ENCODE peak calls at places on chromosomes 2 and 18, in eight cellular contexts. Y, R, Q, N, W, S, P and M are unnamed samples.

GRCh38 chr18:48575658-48576453 is 37.0 kb downstream of the CTIF start:
- DNase-seq in Y (no peak), R (no peak), Q (no peak), N (no peak), W (no peak), S (no peak), P (no peak), M (no peak)

GRCh38 chr2:42903821-42904575 is 111.6 kb upstream of the HAAO start:
- DNase-seq in Y (no peak), R (peak), Q (no peak), N (no peak), W (no peak), S (no peak), P (no peak), M (no peak)

GRCh38 chr2:44134848-44135247 is 33.8 kb upstream of the PPM1B start:
- DNase-seq in Y (no peak), R (no peak), Q (no peak), N (no peak), W (no peak), S (no peak), P (no peak), M (no peak)

GRCh38 chr2:34368304-34368703 is 769.2 kb upstream of the FAM98A start:
- DNase-seq in Y (no peak), R (no peak), Q (no peak), N (no peak), W (no peak), S (no peak), P (no peak), M (no peak)

GRCh38 chr2:225400546-225400945 is 1.0 kb downstream of the NYAP2 start:
- DNase-seq in Y (no peak), R (no peak), Q (no peak), N (no peak), W (no peak), S (no peak), P (no peak), M (no peak)

GRCh38 chr2:77649856-77650255 is 127.7 kb upstream of the LRRTM4 start:
- DNase-seq in Y (no peak), R (no peak), Q (no peak), N (no peak), W (no peak), S (no peak), P (no peak), M (no peak)

GRCh38 chr2:115083216-115083615 is 640.8 kb downstream of the DPP10 start:
- DNase-seq in Y (no peak), R (no peak), Q (no peak), N (no peak), W (no peak), S (no peak), P (no peak), M (no peak)

GRCh38 chr18:8839285-8839684 is 133.9 kb downstream of the MTCL1 start:
- DNase-seq in Y (no peak), R (peak), Q (no peak), N (no peak), W (no peak), S (no peak), P (no peak), M (peak)

GRCh38 chr2:174341301-174341994 is 6.7 kb downstream of the SP9 start:
- DNase-seq in Y (peak), R (peak), Q (peak), N (peak), W (peak), S (peak), P (peak), M (peak)

GRCh38 chr2:96109931-96110511 is 6.3 kb downstream of the ADRA2B start:
- DNase-seq in Y (no peak), R (no peak), Q (no peak), N (no peak), W (no peak), S (no peak), P (no peak), M (no peak)

GRCh38 chr2:53820711-53821110 is 33.9 kb downstream of the ERLEC1 start:
- DNase-seq in Y (no peak), R (no peak), Q (no peak), N (no peak), W (no peak), S (no peak), P (no peak), M (no peak)